ENCODE peak calls at places on chromosome 3, in ten cellular contexts. R is heart left ventricle, V is dorsolateral prefrontal cortex, E is GM06990, H is thoracic aorta, T is psoas muscle, S is tibial artery, B is BJ, W is lower lobe of right lung, I is SK-N-SH. Z is an unnamed sample. For H3K27me3, the result is how much of the 10 kb centered on the place peaks cover.

GRCh38 chr3:59426851-59427565 is 377.2 kb upstream of the CFAP20DC start:
- DNase-seq in R (no peak), V (no peak), E (no peak), H (no peak), T (no peak), S (no peak), B (peak), W (no peak), I (no peak), Z (no peak)

GRCh38 chr3:45560270-45561020 is 34.1 kb upstream of the LIMD1 start:
- DNase-seq in R (peak), V (no peak), E (no peak), H (peak), T (peak), S (peak), B (no peak), W (no peak), I (no peak), Z (no peak)

GRCh38 chr3:57179580-57180410 is 14.6 kb upstream of the IL17RD start:
- DNase-seq in R (no peak), V (no peak), E (no peak), H (no peak), T (no peak), S (no peak), B (no peak), W (no peak), I (peak), Z (no peak)

GRCh38 chr3:132659370-132660055 is at the start of gene ACAD11:
- DNase-seq in R (peak), V (peak), E (peak), H (peak), T (peak), S (peak), B (no peak), W (peak), I (peak), Z (peak)

GRCh38 chr3:43998841-43999805 is 242.6 kb upstream of the TOPAZ1 start:
- DNase-seq in R (no peak), V (no peak), E (peak), H (no peak), T (no peak), S (no peak), B (no peak), W (peak), I (peak), Z (peak)

GRCh38 chr3:12483364-12483763 is 916 bp upstream of the TSEN2 start:
- DNase-seq in R (no peak), V (no peak), E (no peak), H (no peak), T (no peak), S (no peak), B (no peak), W (no peak), I (no peak), Z (no peak)

GRCh38 chr3:55519016-55519415 is 31.9 kb upstream of the WNT5A start:
- DNase-seq in R (no peak), V (no peak), E (no peak), H (no peak), T (no peak), S (no peak), B (no peak), W (no peak), I (no peak), Z (no peak)

GRCh38 chr3:154164387-154164786 is 43.2 kb downstream of the ARHGEF26 start:
- DNase-seq in R (no peak), V (no peak), E (no peak), H (no peak), T (no peak), S (no peak), B (no peak), W (no peak), I (no peak), Z (no peak)

GRCh38 chr3:127739347-127740135 is 66.8 kb downstream of the ABTB1 start:
- DNase-seq in R (no peak), V (no peak), E (no peak), H (no peak), T (no peak), S (peak), B (no peak), W (no peak), I (no peak), Z (no peak)

GRCh38 chr3:120348981-120349818 is at the start of gene LRRC58:
- DNase-seq in R (peak), V (peak), E (peak), H (peak), T (peak), S (peak), B (peak), W (peak), I (peak), Z (peak)
- TF ChIP-seq CTCF in R (no peak), V (peak), E (peak), H (peak), T (peak), S (no peak), B (peak), W (peak), I (peak), Z (no peak)

DNA sequence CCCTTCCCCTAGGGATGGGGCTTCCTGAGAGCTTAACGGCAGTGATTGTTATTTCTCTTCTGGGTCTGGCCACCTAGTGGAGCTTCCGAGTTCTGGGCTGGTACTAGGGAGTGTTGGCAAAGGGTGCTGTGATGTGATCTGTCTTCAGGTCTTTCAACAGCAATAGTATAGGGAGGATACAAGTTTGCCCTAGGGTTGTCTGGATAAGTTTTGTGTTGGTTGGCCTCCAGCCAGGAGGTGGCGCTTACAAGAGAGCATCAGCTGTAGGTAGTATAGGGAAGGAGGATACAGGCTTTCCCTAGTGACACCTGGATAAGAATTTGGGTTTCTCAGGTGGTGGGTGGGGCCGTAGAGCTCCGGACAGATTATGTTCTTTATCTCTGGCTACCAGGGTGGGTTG is 19.2 kb upstream of the CPOX start:
- DNase-seq in R (no peak), V (no peak), E (peak), H (no peak), T (no peak), S (no peak), B (no peak), W (peak), I (no peak), Z (no peak)
- H3K4me3 ChIP-seq in R (no peak), V (no peak), E (no peak), H (no peak), T (no peak), S (no peak), B (no peak), W (no peak), I (no peak), Z (no peak)

GRCh38 chr3:142964150-142964498 is 650 bp upstream of the PAQR9 start:
- DNase-seq in R (peak), V (no peak), E (no peak), H (no peak), T (no peak), S (no peak), B (no peak), W (no peak), I (no peak), Z (no peak)

GRCh38 chr3:142961539-142961938 is 1.9 kb downstream of the PAQR9 start:
- DNase-seq in R (no peak), V (no peak), E (no peak), H (no peak), T (no peak), S (no peak), B (no peak), W (no peak), I (no peak), Z (no peak)

GRCh38 chr3:142962175-142962519 is 1.3 kb downstream of the PAQR9 start:
- DNase-seq in R (no peak), V (no peak), E (no peak), H (no peak), T (no peak), S (no peak), B (no peak), W (no peak), I (no peak), Z (no peak)

GRCh38 chr3:142962520-142963265 is 781 bp downstream of the PAQR9 start:
- DNase-seq in R (no peak), V (no peak), E (no peak), H (no peak), T (no peak), S (no peak), B (no peak), W (no peak), I (no peak), Z (no peak)

GRCh38 chr3:142963266-142964149 is at the start of gene PAQR9:
- DNase-seq in R (peak), V (no peak), E (no peak), H (no peak), T (peak), S (no peak), B (no peak), W (no peak), I (peak), Z (no peak)
- H3K27me3 ChIP-seq in R (under half), V (under half), E (under half), H (under half), T (under half), S (under half), B (under half), W (half or more), I (under half), Z (under half)

DNA sequence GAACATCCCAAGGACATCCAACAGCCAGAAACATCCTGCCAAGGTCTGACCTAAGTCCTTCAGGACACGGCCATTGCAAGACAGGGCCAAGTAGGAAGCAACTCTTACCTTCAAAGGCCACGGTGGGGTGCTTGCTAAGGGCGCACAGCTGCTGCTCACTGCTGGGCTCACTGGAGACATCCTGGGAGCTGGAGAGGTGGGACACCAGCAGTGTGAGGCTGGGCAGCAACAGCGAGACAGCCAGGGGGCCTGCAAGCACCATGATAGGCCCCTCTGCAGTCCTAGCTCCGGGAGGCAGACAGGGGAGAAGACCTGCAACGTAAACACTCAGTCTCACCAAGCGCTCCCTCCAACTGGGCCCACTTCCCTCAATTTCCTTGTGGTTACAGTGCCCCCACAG is 79.2 kb downstream of the SEMA5B start:
- DNase-seq in R (no peak), V (no peak), E (no peak), H (no peak), T (no peak), S (no peak), B (no peak), W (no peak), I (no peak), Z (no peak)
- TF ChIP-seq CTCF in R (no peak), V (no peak), E (no peak), H (no peak), T (no peak), S (no peak), B (no peak), W (no peak), I (peak), Z (no peak)

DNA sequence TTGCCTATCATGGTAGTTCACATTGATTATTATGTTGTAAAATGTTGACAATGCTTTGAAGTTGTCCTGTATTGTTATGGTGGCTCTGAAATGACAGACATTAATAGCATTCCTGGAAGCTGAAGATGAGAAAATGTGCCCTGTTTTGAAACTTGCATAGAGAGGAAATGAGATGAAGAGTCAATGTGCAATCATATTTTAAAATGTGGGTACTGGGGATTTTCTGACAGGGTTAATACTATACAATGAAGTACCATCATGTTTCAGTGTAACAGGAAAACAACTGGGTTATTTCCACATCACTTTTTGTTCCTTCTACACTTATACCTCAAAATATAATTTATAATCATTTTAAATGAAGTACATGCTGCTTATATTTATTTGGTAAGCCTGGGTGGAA is 2.9 kb downstream of the RBMS3 start:
- DNase-seq in R (no peak), V (no peak), E (no peak), H (no peak), T (no peak), S (no peak), B (no peak), W (no peak), I (no peak), Z (no peak)
- H3K4me3 ChIP-seq in R (peak), V (peak), E (no peak), H (peak), T (peak), S (peak), B (peak), W (peak), I (peak), Z (no peak)

DNA sequence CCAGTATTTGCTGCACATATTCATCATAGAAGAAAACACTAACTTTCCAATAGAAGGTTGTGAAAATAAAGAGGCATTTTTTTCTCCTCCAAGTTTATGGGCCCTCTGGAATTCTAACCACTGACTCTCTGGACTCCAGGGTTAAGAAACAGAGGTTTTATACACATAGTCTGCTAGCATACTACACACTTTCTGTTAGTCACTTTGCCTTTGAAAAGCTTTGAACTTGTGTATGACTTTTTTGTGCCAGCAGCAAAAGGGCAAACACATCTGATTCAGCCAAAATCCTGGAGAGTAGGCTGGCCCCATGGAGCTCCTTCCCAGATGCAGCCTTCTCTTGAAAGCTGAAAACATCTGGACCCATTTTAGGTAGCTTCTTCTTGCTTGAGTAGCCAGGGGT is 6.2 kb downstream of the ZIC4 start:
- DNase-seq in R (no peak), V (no peak), E (no peak), H (no peak), T (no peak), S (no peak), B (peak), W (no peak), I (no peak), Z (no peak)
- H3K27me3 ChIP-seq in R (half or more), V (under half), E (under half), H (under half), T (under half), S (under half), B (under half), W (half or more), I (under half), Z (under half)

Z was measured in pancreas.